ENCODE peak calls at places on chromosomes 16 and 17, in nine cellular contexts. V, I, R, F, G, X, D, N and Z are unnamed samples.
A peak's percentile ranks its signal among the peaks of the same experiment; 100 is the strongest.

GRCh38 chr16:19130385-19130784 is 16.6 kb downstream of the ITPRIPL2 start:
- DNase-seq in V (no peak), I (no peak), R (no peak), F (no peak), G (no peak), X (no peak), D (no peak), N (no peak), Z (no peak)

GRCh38 chr16:35598696-35599332 is 2139.4 kb downstream of the TP53TG3F start:
- DNase-seq in V (no peak), I (no peak), R (no peak), F (no peak), G (no peak), X (peak; percentile 15), D (no peak), N (no peak), Z (no peak)

GRCh38 chr17:2398188-2398587 is 2.7 kb downstream of the MNT start:
- DNase-seq in V (no peak), I (no peak), R (no peak), F (no peak), G (peak; percentile 42), X (no peak), D (no peak), N (no peak), Z (no peak)

GRCh38 chr17:80847506-80848230 is 144.0 kb upstream of the CHMP6 start:
- DNase-seq in V (no peak), I (no peak), R (no peak), F (no peak), G (peak; percentile 57), X (no peak), D (no peak), N (no peak), Z (no peak)

GRCh38 chr16:84292032-84292431 is 2.6 kb upstream of the WFDC1 start:
- DNase-seq in V (no peak), I (no peak), R (no peak), F (no peak), G (no peak), X (peak; percentile 64), D (no peak), N (no peak), Z (no peak)

GRCh38 chr17:27407916-27408846 is 48.1 kb upstream of the KSR1 start:
- DNase-seq in V (peak; percentile 17), I (peak; percentile 82), R (no peak), F (peak; percentile 9), G (no peak), X (no peak), D (no peak), N (peak; percentile 77), Z (peak; percentile 41)

GRCh38 chr17:33028778-33029177 is 37.1 kb downstream of the SPACA3 start:
- DNase-seq in V (no peak), I (no peak), R (no peak), F (no peak), G (no peak), X (no peak), D (no peak), N (no peak), Z (no peak)

GRCh38 chr17:73342057-73342522 is 30.3 kb upstream of the CDC42EP4 start:
- DNase-seq in V (peak; percentile 75), I (peak; percentile 69), R (peak; percentile 77), F (no peak), G (peak; percentile 82), X (peak; percentile 76), D (no peak), N (peak; percentile 72), Z (peak; percentile 89)

GRCh38 chr16:81405702-81406113 is 38.9 kb upstream of the CMIP start:
- DNase-seq in V (peak; percentile 62), I (peak; percentile 86), R (no peak), F (peak; percentile 91), G (no peak), X (no peak), D (peak; percentile 76), N (peak; percentile 94), Z (peak; percentile 99)

GRCh38 chr17:64661731-64661980 is 451 bp downstream of the SMURF2 start:
- DNase-seq in V (no peak), I (no peak), R (no peak), F (no peak), G (no peak), X (no peak), D (no peak), N (no peak), Z (no peak)